ENCODE peak calls at places on chromosomes 13 and 19, in nine cellular contexts. S is adipocyte; C is CD8-positive, alpha-beta memory T cell; P is sigmoid colon; W is cardiac muscle cell; A is Panc1; D is heart right ventricle; U is mesendoderm; H is ascending aorta. T is an unnamed sample.
A peak's percentile ranks its signal among the peaks of the same experiment; 100 is the strongest.

GRCh38 chr13:37446503-37446902 is 152.1 kb downstream of the POSTN start:
- DNase-seq in P (no peak), S (peak; percentile 95), D (no peak), W (peak; percentile 11), A (no peak), H (peak; percentile 37), U (no peak), C (no peak), T (no peak)

GRCh38 chr13:45225370-45225769 is 24.5 kb upstream of the KCTD4 start:
- DNase-seq in S (no peak), H (no peak), D (no peak), U (no peak), P (no peak), C (no peak), A (no peak), W (no peak), T (no peak)

GRCh38 chr19:11673608-11674041 is 65.1 kb downstream of the ZNF823 start:
- DNase-seq in P (peak; percentile 82), H (no peak), U (peak; percentile 86), A (no peak), W (peak; percentile 88), C (no peak), S (peak; percentile 87), D (peak; percentile 83), T (no peak)

GRCh38 chr13:25699056-25699455 is 327.3 kb downstream of the ATP8A2 start:
- DNase-seq in C (no peak), W (no peak), H (no peak), D (no peak), P (no peak), S (no peak), U (no peak), A (no peak), T (no peak)

GRCh38 chr13:81197966-81198365 is 857.0 kb upstream of the SPRY2 start:
- DNase-seq in A (no peak), U (no peak), P (no peak), D (no peak), S (no peak), C (no peak), H (no peak), W (no peak), T (no peak)

GRCh38 chr13:100388923-100389322 is 199.7 kb downstream of the GGACT start:
- DNase-seq in D (no peak), C (no peak), U (no peak), A (no peak), P (no peak), W (no peak), S (no peak), H (no peak), T (no peak)

GRCh38 chr13:90502143-90502542 is 845.3 kb upstream of the MIR17HG start:
- DNase-seq in S (no peak), W (no peak), D (peak; percentile 74), A (no peak), P (no peak), H (no peak), U (no peak), C (no peak), T (no peak)

GRCh38 chr13:31444266-31444862 is 244.6 kb downstream of the B3GLCT start:
- DNase-seq in S (peak; percentile 8), H (no peak), C (no peak), P (no peak), D (peak; percentile 45), U (no peak), W (no peak), A (no peak), T (no peak)

GRCh38 chr13:67574320-67575233 is 344.4 kb upstream of the PCDH9 start:
- DNase-seq in A (no peak), S (no peak), C (no peak), H (no peak), P (no peak), U (peak; percentile 2), W (peak; percentile 15), D (no peak), T (no peak)

GRCh38 chr13:20393273-20394235 is 132.1 kb downstream of the CRYL1 start:
- DNase-seq in S (no peak), C (no peak), W (no peak), D (no peak), A (no peak), U (no peak), H (no peak), P (no peak), T (no peak)

GRCh38 chr13:79549355-79550106 is 68.6 kb downstream of the NDFIP2 start:
- DNase-seq in C (no peak), U (peak; percentile 50), A (no peak), W (no peak), H (no peak), D (no peak), P (no peak), S (peak; percentile 43), T (no peak)

GRCh38 chr19:3034194-3034844 is 5.2 kb upstream of the TLE2 start:
- DNase-seq in P (no peak), A (no peak), D (no peak), W (no peak), S (no peak), H (no peak), C (no peak), U (peak; percentile 78), T (no peak)

GRCh38 chr19:2270157-2270571 is 11.8 kb downstream of the PEAK3 start:
- DNase-seq in S (peak; percentile 57), A (no peak), W (no peak), H (no peak), C (peak; percentile 28), D (peak; percentile 51), U (no peak), P (peak; percentile 85), T (peak; percentile 59)

GRCh38 chr19:14368011-14368513 is 13.2 kb upstream of the ADGRE5 start:
- DNase-seq in A (no peak), H (no peak), P (no peak), S (no peak), U (no peak), C (peak; percentile 80), D (no peak), W (no peak), T (no peak)

GRCh38 chr19:41795031-41795461 is 1.3 kb upstream of the CEACAM3 start:
- DNase-seq in P (no peak), W (peak; percentile 3), C (peak; percentile 26), A (no peak), D (peak; percentile 18), U (peak; percentile 57), H (no peak), S (peak; percentile 67), T (peak; percentile 77)

GRCh38 chr19:38383184-38383583 is 4.7 kb downstream of the GGN start:
- DNase-seq in U (no peak), S (no peak), P (no peak), W (no peak), D (no peak), A (no peak), C (no peak), H (no peak), T (no peak)

GRCh38 chr19:40907968-40908735 is 26.1 kb upstream of the CYP2A7 start:
- DNase-seq in P (no peak), D (peak; percentile 13), U (no peak), H (no peak), W (no peak), A (no peak), S (no peak), C (peak; percentile 39), T (no peak)

GRCh38 chr13:110318920-110319319 is 11.8 kb downstream of the COL4A2 start:
- DNase-seq in D (no peak), H (no peak), C (no peak), W (no peak), A (no peak), S (no peak), P (no peak), U (no peak), T (no peak)
- H3K4me1 ChIP-seq in D (peaks cover 96% of the 10 kb centered on the region), H (peaks cover 80% of the 10 kb centered on the region), C (no peaks in the 10 kb centered on the region), W (peaks cover 18% of the 10 kb centered on the region), A (no peaks in the 10 kb centered on the region), S (peaks cover 50% of the 10 kb centered on the region), P (peaks cover 95% of the 10 kb centered on the region), U (peaks cover 11% of the 10 kb centered on the region), T (no peaks in the 10 kb centered on the region)

GRCh38 chr19:18777725-18778389 is 13.2 kb downstream of the COMP start:
- DNase-seq in W (no peak), D (no peak), U (no peak), C (no peak), A (no peak), S (no peak), H (no peak), P (no peak), T (no peak)
- H3K27me3 ChIP-seq in W (peaks cover 48% of the 10 kb centered on the region), D (peaks cover 16% of the 10 kb centered on the region), U (no peaks in the 10 kb centered on the region), C (no peaks in the 10 kb centered on the region), A (no peaks in the 10 kb centered on the region), S (no peaks in the 10 kb centered on the region), H (no peaks in the 10 kb centered on the region), P (peaks cover 19% of the 10 kb centered on the region), T (peaks cover 23% of the 10 kb centered on the region)

GRCh38 chr19:4555657-4556561 is 3.6 kb downstream of the SEMA6B start:
- DNase-seq in D (no peak), A (no peak), H (no peak), S (no peak), U (peak; percentile 48), W (no peak), C (no peak), P (no peak), T (no peak)
- H3K4me1 ChIP-seq in D (peaks cover 11% of the 10 kb centered on the region), A (no peaks in the 10 kb centered on the region), H (no peaks in the 10 kb centered on the region), S (no peaks in the 10 kb centered on the region), U (no peaks in the 10 kb centered on the region), W (no peaks in the 10 kb centered on the region), C (no peaks in the 10 kb centered on the region), P (peaks cover 7% of the 10 kb centered on the region), T (no peaks in the 10 kb centered on the region)

DNA sequence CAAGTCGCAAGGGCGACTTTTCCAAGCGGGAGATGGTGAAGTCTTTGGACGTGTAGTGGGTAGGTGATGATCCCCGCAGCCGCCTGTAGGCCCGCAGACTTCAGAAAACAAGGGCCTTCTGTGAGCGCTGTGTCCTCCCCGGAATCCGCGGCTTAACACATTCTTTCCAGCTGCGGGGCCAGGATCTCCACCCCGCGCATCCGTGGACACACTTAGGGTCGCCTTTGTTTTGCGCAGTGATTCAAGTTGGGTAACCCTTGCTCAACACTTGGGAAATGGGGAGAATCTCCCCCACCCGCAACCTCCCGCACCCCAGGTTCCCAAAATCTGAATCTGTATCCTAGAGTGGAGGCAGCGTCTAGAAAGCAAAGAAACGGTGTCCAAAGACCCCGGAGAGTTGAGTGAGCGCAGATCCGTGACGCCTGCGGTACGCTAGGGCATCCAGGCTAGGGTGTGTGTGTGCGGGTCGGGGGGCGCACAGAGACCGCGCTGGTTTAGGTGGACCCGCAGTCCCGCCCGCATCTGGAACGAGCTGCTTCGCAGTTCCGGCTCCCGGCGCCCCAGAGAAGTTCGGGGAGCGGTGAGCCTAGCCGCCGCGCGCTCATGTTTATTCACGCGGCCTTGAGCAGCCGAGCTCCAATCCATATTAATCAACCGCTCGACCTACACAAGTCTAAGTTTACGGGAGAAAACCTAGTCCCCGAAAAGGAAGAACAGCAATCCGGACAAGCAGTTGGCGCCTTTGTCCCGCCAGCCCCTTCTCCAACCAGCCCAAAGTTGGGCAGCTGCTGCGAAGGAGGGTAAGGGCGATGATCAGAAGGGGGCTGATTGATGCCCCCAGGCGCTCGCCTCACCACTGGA is 9.9 kb downstream of the SOX21 start:
- DNase-seq in H (no peak), U (no peak), A (no peak), C (no peak), S (no peak), D (no peak), W (no peak), P (no peak), T (no peak)
- H3K27me3 ChIP-seq in H (peaks cover 16% of the 10 kb centered on the region), U (peaks cover 72% of the 10 kb centered on the region), A (peaks cover 2% of the 10 kb centered on the region), C (peaks cover 68% of the 10 kb centered on the region), S (peaks cover 94% of the 10 kb centered on the region), D (peaks cover 87% of the 10 kb centered on the region), W (peaks cover 100% of the 10 kb centered on the region), P (peaks cover 85% of the 10 kb centered on the region), T (no peaks in the 10 kb centered on the region)

GRCh38 chr13:110330491-110331001 is 23.5 kb downstream of the COL4A2 start:
- DNase-seq in C (no peak), S (peak; percentile 77), U (no peak), H (no peak), A (no peak), D (no peak), P (peak; percentile 66), W (no peak), T (no peak)
- H3K4me1 ChIP-seq in C (no peaks in the 10 kb centered on the region), S (peaks cover 27% of the 10 kb centered on the region), U (peaks cover 3% of the 10 kb centered on the region), H (peaks cover 66% of the 10 kb centered on the region), A (no peaks in the 10 kb centered on the region), D (peaks cover 84% of the 10 kb centered on the region), P (peaks cover 97% of the 10 kb centered on the region), W (peaks cover 16% of the 10 kb centered on the region), T (no peaks in the 10 kb centered on the region)